ENCODE peak calls at places on chromosomes 5 and 9, in five cellular contexts. K, D, F, L and A are unnamed samples.

GRCh38 chr5:59296317-59297264 is 596.9 kb downstream of the PDE4D start:
- DNase-seq in K (no peak), D (peak), F (no peak), L (peak), A (peak)

GRCh38 chr9:137228515-137228967 is 1.2 kb downstream of the RNF224 start:
- DNase-seq in K (no peak), D (peak), F (no peak), L (no peak), A (no peak)

GRCh38 chr9:87662808-87663528 is 63.0 kb upstream of the CTSL start:
- DNase-seq in K (no peak), D (peak), F (peak), L (peak), A (peak)

GRCh38 chr9:34154052-34154451 is 24.8 kb upstream of the UBAP1 start:
- DNase-seq in K (no peak), D (no peak), F (no peak), L (no peak), A (no peak)

GRCh38 chr9:19471737-19472648 is 63.2 kb downstream of the ACER2 start:
- DNase-seq in K (peak), D (peak), F (peak), L (peak), A (peak)

GRCh38 chr9:114263853-114264510 is 58.9 kb upstream of the ORM1 start:
- DNase-seq in K (no peak), D (no peak), F (no peak), L (no peak), A (no peak)

GRCh38 chr5:150658699-150659265 is 2.3 kb upstream of the MYOZ3 start:
- DNase-seq in K (no peak), D (no peak), F (no peak), L (no peak), A (no peak)

GRCh38 chr5:56211298-56211865 is 21.7 kb downstream of the ANKRD55 start:
- DNase-seq in K (no peak), D (peak), F (no peak), L (peak), A (peak)

GRCh38 chr9:102445181-102445747 is 549.9 kb upstream of the CYLC2 start:
- DNase-seq in K (no peak), D (no peak), F (no peak), L (no peak), A (no peak)

GRCh38 chr5:111998871-111999270 is 241.9 kb upstream of the NREP start:
- DNase-seq in K (no peak), D (peak), F (no peak), L (peak), A (no peak)

GRCh38 chr9:35520404-35520790 is 30.5 kb downstream of the RUSC2 start:
- DNase-seq in K (no peak), D (peak), F (no peak), L (no peak), A (no peak)

GRCh38 chr5:68745459-68745858 is 348.4 kb upstream of the SLC30A5 start:
- DNase-seq in K (no peak), D (no peak), F (no peak), L (peak), A (no peak)

GRCh38 chr9:127898433-127899199 is 787 bp downstream of the ST6GALNAC6 start:
- DNase-seq in K (no peak), D (peak), F (peak), L (peak), A (peak)

GRCh38 chr5:132658383-132659302 is 670 bp downstream of the IL13 start:
- DNase-seq in K (no peak), D (no peak), F (no peak), L (no peak), A (no peak)

GRCh38 chr5:142874537-142874936 is 104.4 kb downstream of the ARHGAP26 start:
- DNase-seq in K (no peak), D (peak), F (no peak), L (peak), A (no peak)

GRCh38 chr5:167156446-167156845 is 1135.0 kb upstream of the WWC1 start:
- DNase-seq in K (no peak), D (no peak), F (no peak), L (no peak), A (no peak)

GRCh38 chr9:6897831-6898230 is 140.1 kb downstream of the KDM4C start:
- DNase-seq in K (no peak), D (no peak), F (no peak), L (no peak), A (no peak)